ENCODE peak calls at places on chromosomes 11 and 22, in ten cellular contexts. Z, U, X, D, V, A, P, N, K and B are unnamed samples.

GRCh38 chr11:25423436-25424184 is 908.3 kb upstream of the ANO3 start:
- ATAC-seq in A (peak; percentile 64), N (no peak), P (no peak), V (no peak), X (no peak), K (no peak), D (no peak), U (no peak), Z (no peak), B (no peak)

GRCh38 chr22:29716814-29717213 is 3.0 kb upstream of the CABP7 start:
- ATAC-seq in A (peak; percentile 77), Z (no peak), D (no peak), N (no peak), U (no peak), K (peak; percentile 58), P (peak; percentile 71), V (peak; percentile 74), X (peak; percentile 86), B (peak; percentile 45)

GRCh38 chr11:32343325-32344008 is 91.9 kb downstream of the WT1 start:
- ATAC-seq in Z (no peak), A (no peak), P (no peak), U (no peak), K (no peak), V (no peak), X (no peak), N (peak; percentile 86), D (no peak), B (no peak)

GRCh38 chr22:45689195-45689594 is 17.6 kb downstream of the ATXN10 start:
- ATAC-seq in U (peak; percentile 71), Z (no peak), K (peak; percentile 6), D (no peak), V (peak; percentile 12), P (peak; percentile 76), A (peak; percentile 68), X (peak; percentile 29), N (no peak), B (no peak)

GRCh38 chr11:10255388-10256125 is 38.5 kb downstream of the SBF2 start:
- ATAC-seq in U (no peak), P (no peak), Z (no peak), K (no peak), X (no peak), D (no peak), V (no peak), N (no peak), A (no peak), B (no peak)

GRCh38 chr11:45301537-45302246 is 15.6 kb upstream of the SYT13 start:
- ATAC-seq in V (no peak), P (no peak), Z (no peak), U (no peak), X (no peak), N (no peak), K (no peak), A (no peak), D (no peak), B (no peak)

GRCh38 chr11:107957109-107957588 is 28.9 kb downstream of the RAB39A start:
- ATAC-seq in D (no peak), V (peak; percentile 63), A (peak; percentile 52), K (peak; percentile 73), N (no peak), U (peak; percentile 62), P (no peak), X (peak; percentile 47), Z (no peak), B (no peak)

GRCh38 chr11:41110527-41110926 is 348.9 kb downstream of the LRRC4C start:
- ATAC-seq in K (no peak), V (no peak), U (no peak), D (no peak), P (no peak), A (no peak), Z (no peak), X (no peak), N (no peak), B (no peak)

GRCh38 chr11:14974723-14975587 is 2.8 kb upstream of the CALCA start:
- ATAC-seq in D (peak; percentile 78), U (peak; percentile 61), V (peak; percentile 75), K (peak; percentile 80), Z (peak; percentile 74), P (peak; percentile 54), A (peak; percentile 56), X (peak; percentile 64), N (peak; percentile 71), B (peak; percentile 41)

GRCh38 chr22:50529416-50530279 is at the start of gene TYMP:
- ATAC-seq in P (peak; percentile 5), K (no peak), A (peak; percentile 25), U (peak; percentile 28), V (peak; percentile 39), Z (no peak), N (peak; percentile 34), D (no peak), X (peak; percentile 13), B (peak; percentile 31)

GRCh38 chr11:111362887-111363411 is 16.1 kb downstream of the POU2AF1 start:
- ATAC-seq in P (no peak), X (no peak), V (peak; percentile 82), D (no peak), N (no peak), Z (no peak), A (no peak), U (no peak), K (no peak), B (peak; percentile 5)

GRCh38 chr22:43910178-43910695 is 13.4 kb upstream of the PNPLA3 start:
- ATAC-seq in V (no peak), A (no peak), D (no peak), K (no peak), Z (no peak), P (no peak), U (no peak), N (no peak), X (no peak), B (no peak)

GRCh38 chr11:57094206-57094940 is 87.4 kb upstream of the LRRC55 start:
- ATAC-seq in K (no peak), N (no peak), X (no peak), A (no peak), P (no peak), Z (no peak), D (no peak), V (no peak), U (no peak), B (no peak)

GRCh38 chr11:118877487-118878173 is 6.1 kb upstream of the CXCR5 start:
- ATAC-seq in P (no peak), K (no peak), V (no peak), N (no peak), U (no peak), D (peak; percentile 3), Z (no peak), A (no peak), X (no peak), B (no peak)

GRCh38 chr11:123364145-123364544 is 65.9 kb upstream of the GRAMD1B start:
- ATAC-seq in K (no peak), X (no peak), D (no peak), U (peak; percentile 51), Z (no peak), A (no peak), V (no peak), P (peak; percentile 66), N (no peak), B (no peak)

GRCh38 chr11:65419773-65420481 is 2.7 kb upstream of the NEAT1 start:
- ATAC-seq in P (peak; percentile 26), U (peak; percentile 42), X (peak; percentile 23), K (peak; percentile 14), V (peak; percentile 50), N (no peak), Z (no peak), D (no peak), A (peak; percentile 54), B (peak; percentile 19)

GRCh38 chr22:25364736-25365241 is 145.3 kb downstream of the CRYBB2 start:
- ATAC-seq in K (no peak), V (no peak), P (no peak), U (no peak), A (no peak), X (no peak), D (no peak), Z (no peak), N (no peak), B (no peak)

GRCh38 chr11:86177319-86177718 is 67.2 kb upstream of the EED start:
- ATAC-seq in A (no peak), N (no peak), D (no peak), V (no peak), X (no peak), K (no peak), U (no peak), Z (no peak), P (no peak), B (no peak)

GRCh38 chr11:8033312-8033715 is 46.2 kb downstream of the EIF3F start:
- ATAC-seq in Z (peak; percentile 85), P (peak; percentile 65), K (peak; percentile 90), X (peak; percentile 80), D (peak; percentile 84), N (peak; percentile 84), A (peak; percentile 62), V (peak; percentile 87), U (peak; percentile 58), B (peak; percentile 76)

GRCh38 chr11:130522284-130522961 is 74.0 kb downstream of the ADAMTS15 start:
- ATAC-seq in N (no peak), U (peak; percentile 91), A (peak; percentile 95), P (peak; percentile 97), D (no peak), V (peak; percentile 96), X (peak; percentile 95), K (peak; percentile 96), Z (no peak), B (peak; percentile 96)

GRCh38 chr11:106988151-106988806 is 30.0 kb downstream of the GUCY1A2 start:
- ATAC-seq in D (no peak), K (peak; percentile 63), N (no peak), X (peak; percentile 75), P (no peak), A (peak; percentile 67), V (peak; percentile 48), U (peak; percentile 60), Z (no peak), B (peak; percentile 72)

GRCh38 chr11:1502971-1503707 is 16.6 kb upstream of the MOB2 start:
- ATAC-seq in Z (no peak), U (peak; percentile 55), D (no peak), A (peak; percentile 69), K (no peak), V (peak; percentile 48), N (no peak), X (peak; percentile 70), P (peak; percentile 86), B (peak; percentile 43)

GRCh38 chr11:26841818-26842457 is 120.1 kb upstream of the SLC5A12 start:
- ATAC-seq in X (no peak), P (no peak), K (peak; percentile 19), N (no peak), A (peak; percentile 62), D (no peak), U (peak; percentile 74), V (no peak), Z (no peak), B (peak; percentile 75)

GRCh38 chr11:20113147-20113435 is 47.2 kb downstream of the DBX1 start:
- ATAC-seq in N (no peak), U (no peak), A (no peak), Z (no peak), P (no peak), X (no peak), K (no peak), D (no peak), V (no peak), B (peak; percentile 54)

GRCh38 chr11:76361365-76361764 is 19.6 kb downstream of the THAP12 start:
- ATAC-seq in P (no peak), X (no peak), Z (no peak), V (no peak), K (no peak), A (no peak), D (no peak), U (no peak), N (peak; percentile 75), B (no peak)

GRCh38 chr22:40982482-40983385 is 31.6 kb downstream of the RBX1 start:
- ATAC-seq in N (no peak), U (peak; percentile 72), Z (no peak), K (peak; percentile 21), A (peak; percentile 31), V (no peak), X (peak; percentile 30), P (peak; percentile 89), D (no peak), B (no peak)

GRCh38 chr11:65298131-65298535 is 16.5 kb upstream of the CDC42EP2 start:
- ATAC-seq in K (peak; percentile 60), A (peak; percentile 91), U (peak; percentile 83), P (peak; percentile 89), D (no peak), N (no peak), X (peak; percentile 83), Z (no peak), V (peak; percentile 62), B (peak; percentile 38)

GRCh38 chr11:26599421-26599820 is 27.4 kb upstream of the MUC15 start:
- ATAC-seq in K (no peak), A (no peak), Z (no peak), N (no peak), V (no peak), U (no peak), D (no peak), P (no peak), X (no peak), B (no peak)